ENCODE peak calls at places on chromosomes 2 and 18, in nine cellular contexts. J is uterus, Y is adrenal gland, T is pancreas, F is brain microvascular endothelial cell, R is sigmoid colon, K is cardiac muscle cell, Q is suprapubic skin, W is RWPE2. O is an unnamed sample. For H3K27me3, the result is how much of the 10 kb centered on the place peaks cover.

GRCh38 chr2:185644828-185645227 is 93.8 kb upstream of the FSIP2 start:
- DNase-seq in Y (no peak), R (no peak), J (no peak), K (no peak), F (no peak), T (no peak), Q (no peak), W (no peak), O (no peak)

GRCh38 chr2:200851398-200852248 is 12.8 kb downstream of the CLK1 start:
- DNase-seq in F (no peak), T (no peak), K (no peak), Q (no peak), W (no peak), R (no peak), Y (no peak), J (no peak), O (no peak)

GRCh38 chr18:42274488-42275137 is 319.6 kb downstream of the PIK3C3 start:
- DNase-seq in W (no peak), F (peak), Y (no peak), R (no peak), J (no peak), Q (no peak), K (peak), T (no peak), O (no peak)

GRCh38 chr2:236334122-236334876 is 70.1 kb upstream of the ASB18 start:
- DNase-seq in K (no peak), F (no peak), T (no peak), Y (no peak), R (no peak), W (no peak), J (no peak), Q (no peak), O (no peak)

GRCh38 chr2:111048856-111049551 is 71.7 kb upstream of the BCL2L11 start:
- DNase-seq in K (no peak), F (no peak), Q (no peak), J (no peak), T (no peak), R (no peak), Y (no peak), W (no peak), O (no peak)

GRCh38 chr2:38149533-38149932 is 73.6 kb upstream of the CYP1B1 start:
- DNase-seq in W (no peak), J (no peak), R (no peak), K (no peak), F (no peak), Q (no peak), T (no peak), Y (peak), O (no peak)

GRCh38 chr2:24210106-24210455 is 35.2 kb downstream of the FAM228A start:
- DNase-seq in J (no peak), Q (no peak), W (no peak), R (no peak), F (no peak), T (no peak), Y (no peak), K (no peak), O (no peak)

GRCh38 chr18:27954226-27954625 is 222.7 kb downstream of the CDH2 start:
- DNase-seq in J (no peak), W (no peak), T (no peak), K (peak), Y (no peak), R (no peak), Q (no peak), F (peak), O (no peak)

GRCh38 chr2:198100323-198100722 is 295.9 kb downstream of the PLCL1 start:
- DNase-seq in F (no peak), W (no peak), K (peak), J (no peak), R (no peak), Q (no peak), Y (no peak), T (no peak), O (no peak)

GRCh38 chr2:28676153-28676835 is 75.3 kb upstream of the PPP1CB start:
- DNase-seq in Q (no peak), Y (no peak), W (no peak), J (no peak), F (no peak), T (no peak), K (no peak), R (no peak), O (no peak)

GRCh38 chr18:59846814-59847490 is 52.8 kb upstream of the PMAIP1 start:
- DNase-seq in Q (no peak), W (no peak), J (no peak), Y (no peak), K (peak), T (no peak), R (peak), F (peak), O (peak)

GRCh38 chr2:222039821-222040220 is 259.0 kb downstream of the PAX3 start:
- DNase-seq in F (no peak), R (no peak), T (no peak), K (no peak), Y (no peak), Q (no peak), W (no peak), J (no peak), O (no peak)

GRCh38 chr2:3737128-3737527 is 33.8 kb downstream of the DCDC2C start:
- DNase-seq in R (no peak), J (no peak), T (no peak), W (no peak), K (no peak), Y (no peak), F (no peak), Q (no peak), O (no peak)

DNA sequence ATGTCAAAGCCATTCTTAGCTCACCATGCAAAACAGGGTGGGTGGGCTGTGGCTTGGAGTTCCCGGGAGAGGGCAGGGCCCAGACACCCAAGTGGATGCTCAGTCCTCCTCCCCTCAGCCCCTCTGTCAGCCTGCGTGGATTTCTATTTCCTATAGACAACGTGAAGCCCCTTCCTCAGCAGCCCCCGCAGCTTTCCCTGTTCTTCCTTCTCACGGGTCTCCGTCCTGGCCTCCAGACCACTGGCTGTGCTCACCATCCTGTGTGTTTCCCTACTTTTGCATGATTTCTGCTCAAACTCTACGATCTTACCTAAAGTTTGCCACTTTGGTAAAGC is 155.0 kb upstream of the PXDN start:
- DNase-seq in J (no peak), F (no peak), T (no peak), K (no peak), Q (no peak), W (no peak), Y (no peak), R (no peak), O (no peak)
- H3K27me3 ChIP-seq in J (under half), F (under half), T (under half), K (under half), Q (under half), W (under half), Y (under half), R (under half), O (under half)

GRCh38 chr2:190215620-190216019 is 104.0 kb downstream of the HIBCH start:
- DNase-seq in R (no peak), K (peak), W (no peak), J (no peak), Q (no peak), Y (no peak), F (no peak), T (no peak), O (no peak)
- H3K27ac ChIP-seq in R (no peak), K (no peak), W (no peak), J (peak), Q (no peak), Y (no peak), F (no peak), T (no peak), O (no peak)

GRCh38 chr2:96534131-96534530 is 2.4 kb upstream of the ARID5A start:
- DNase-seq in T (no peak), R (no peak), W (no peak), Y (peak), J (no peak), K (peak), F (no peak), Q (no peak), O (no peak)

GRCh38 chr2:96533292-96534073 is 3.1 kb upstream of the ARID5A start:
- DNase-seq in J (peak), W (no peak), F (no peak), R (peak), Y (peak), K (peak), T (no peak), Q (peak), O (no peak)

GRCh38 chr2:96531366-96531765 is 5.2 kb upstream of the ARID5A start:
- DNase-seq in R (peak), Q (no peak), F (no peak), W (no peak), J (peak), T (no peak), Y (peak), K (no peak), O (no peak)

GRCh38 chr2:96531872-96532505 is 4.6 kb upstream of the ARID5A start:
- DNase-seq in Y (peak), T (peak), W (peak), R (peak), Q (peak), F (peak), K (peak), J (peak), O (peak)

GRCh38 chr2:96532641-96533291 is 3.8 kb upstream of the ARID5A start:
- DNase-seq in J (no peak), F (no peak), Q (no peak), R (peak), T (no peak), Y (peak), W (no peak), K (peak), O (no peak)
- H3K4me3 ChIP-seq in J (no peak), F (no peak), Q (no peak), R (no peak), T (no peak), Y (no peak), W (no peak), K (no peak), O (peak)

GRCh38 chr2:172736419-172737174 is 952 bp downstream of the RAPGEF4 start:
- DNase-seq in K (no peak), Y (no peak), W (no peak), T (no peak), R (no peak), J (no peak), Q (no peak), F (no peak), O (no peak)

GRCh38 chr2:172739651-172740050 is 4.0 kb downstream of the RAPGEF4 start:
- DNase-seq in Y (no peak), F (no peak), R (no peak), K (no peak), Q (no peak), T (no peak), W (no peak), J (no peak), O (no peak)

GRCh38 chr2:172735646-172736418 is at the start of gene RAPGEF4:
- DNase-seq in Q (no peak), W (no peak), R (no peak), F (no peak), T (no peak), K (no peak), J (no peak), Y (no peak), O (peak)

GRCh38 chr2:172740871-172741270 is 5.2 kb downstream of the RAPGEF4 start:
- DNase-seq in W (no peak), Y (no peak), F (no peak), R (no peak), T (no peak), Q (no peak), K (no peak), J (no peak), O (no peak)

GRCh38 chr2:172734711-172735645 is 667 bp upstream of the RAPGEF4 start:
- DNase-seq in Y (no peak), F (no peak), Q (no peak), W (no peak), J (no peak), K (peak), T (no peak), R (no peak), O (no peak)
- H3K27me3 ChIP-seq in Y (under half), F (under half), Q (under half), W (under half), J (under half), K (half or more), T (under half), R (under half), O (under half)

GRCh38 chr2:30223413-30223874 is 7.9 kb upstream of the LBH start:
- DNase-seq in T (no peak), R (no peak), Q (no peak), J (no peak), W (no peak), K (no peak), F (no peak), Y (no peak), O (no peak)

GRCh38 chr2:30229596-30229995 is 1.7 kb upstream of the LBH start:
- DNase-seq in T (no peak), K (no peak), F (no peak), Q (no peak), W (no peak), J (no peak), Y (no peak), R (peak), O (no peak)

GRCh38 chr2:30225131-30225762 is 6.1 kb upstream of the LBH start:
- DNase-seq in Q (no peak), Y (no peak), T (no peak), J (peak), F (peak), R (peak), K (peak), W (no peak), O (no peak)

GRCh38 chr2:30224147-30224546 is 7.2 kb upstream of the LBH start:
- DNase-seq in J (no peak), Q (no peak), R (no peak), T (no peak), W (no peak), K (no peak), F (no peak), Y (no peak), O (no peak)

GRCh38 chr2:30226144-30227032 is 4.9 kb upstream of the LBH start:
- DNase-seq in Y (no peak), W (no peak), K (peak), R (peak), Q (no peak), T (no peak), F (peak), J (no peak), O (no peak)
- H3K27ac ChIP-seq in Y (no peak), W (no peak), K (peak), R (peak), Q (peak), T (no peak), F (peak), J (peak), O (peak)

GRCh38 chr18:33579868-33580205 is 1.8 kb downstream of the ASXL3 start:
- DNase-seq in Y (no peak), K (no peak), R (no peak), F (no peak), W (no peak), Q (no peak), J (no peak), T (no peak), O (no peak)

GRCh38 chr18:33577688-33578370 is at the start of gene ASXL3:
- DNase-seq in F (no peak), K (peak), R (peak), T (peak), Q (no peak), J (peak), W (no peak), Y (no peak), O (no peak)

GRCh38 chr18:33576999-33577687 is 876 bp upstream of the ASXL3 start:
- DNase-seq in Y (no peak), F (no peak), J (no peak), K (no peak), W (no peak), T (no peak), Q (no peak), R (no peak), O (no peak)

GRCh38 chr18:33579147-33579867 is 1.3 kb downstream of the ASXL3 start:
- DNase-seq in F (no peak), W (no peak), J (no peak), K (no peak), Q (no peak), Y (no peak), R (no peak), T (no peak), O (no peak)

GRCh38 chr18:33578371-33579146 is 540 bp downstream of the ASXL3 start:
- DNase-seq in W (no peak), Q (peak), K (no peak), F (no peak), R (peak), Y (no peak), J (peak), T (peak), O (peak)
- H3K4me3 ChIP-seq in W (peak), Q (peak), K (peak), F (peak), R (peak), Y (peak), J (peak), T (peak), O (peak)

GRCh38 chr2:112977559-112978056 is at the start of gene IL36G:
- DNase-seq in Y (no peak), W (no peak), T (no peak), R (no peak), K (no peak), Q (no peak), F (no peak), J (no peak), O (no peak)
- H3K27me3 ChIP-seq in Y (under half), W (under half), T (under half), R (under half), K (under half), Q (under half), F (under half), J (under half), O (under half)

GRCh38 chr18:13612111-13612997 is 114.0 kb downstream of the FAM210A start:
- DNase-seq in J (no peak), T (no peak), Y (no peak), F (no peak), Q (no peak), R (peak), K (no peak), W (no peak), O (no peak)
- H3K27ac ChIP-seq in J (no peak), T (no peak), Y (no peak), F (no peak), Q (peak), R (peak), K (no peak), W (no peak), O (peak)

O was measured in upper lobe of left lung.